ENCODE peak calls at places on chromosomes 16 and 17, in five cellular contexts. Z is HCT116, W is IMR-90, I is PC-3, R is neural progenitor cell. D is an unnamed sample.

GRCh38 chr17:61490540-61490975 is 38.3 kb downstream of the TBX4 start:
- DNase-seq in Z (no peak), W (peak), I (peak), R (no peak), D (no peak)

GRCh38 chr16:1057252-1057932 is 15.2 kb upstream of the SSTR5 start:
- DNase-seq in Z (no peak), W (no peak), I (peak), R (peak), D (peak)

GRCh38 chr17:37562016-37562745 is 47.0 kb downstream of the SYNRG start:
- DNase-seq in Z (no peak), W (no peak), I (no peak), R (no peak), D (peak)

GRCh38 chr16:21283521-21284289 is 5.6 kb upstream of the CRYM start:
- DNase-seq in Z (no peak), W (peak), I (no peak), R (peak), D (peak)

GRCh38 chr16:27195941-27196595 is 7.3 kb upstream of the KDM8 start:
- DNase-seq in Z (no peak), W (no peak), I (no peak), R (no peak), D (no peak)

GRCh38 chr16:31464781-31465260 is 5.5 kb downstream of the ARMC5 start:
- DNase-seq in Z (no peak), W (no peak), I (no peak), R (no peak), D (no peak)

GRCh38 chr16:69796285-69797118 is 34.4 kb downstream of the WWP2 start:
- DNase-seq in Z (peak), W (peak), I (peak), R (peak), D (peak)

GRCh38 chr16:52906271-52906670 is 146.4 kb downstream of the CHD9NB start:
- DNase-seq in Z (no peak), W (no peak), I (peak), R (no peak), D (no peak)

GRCh38 chr17:59431606-59432005 is 100.2 kb downstream of the YPEL2 start:
- DNase-seq in Z (no peak), W (peak), I (no peak), R (no peak), D (no peak)

GRCh38 chr17:82214012-82214628 is 1.5 kb upstream of the CCDC57 start:
- DNase-seq in Z (no peak), W (no peak), I (no peak), R (no peak), D (no peak)

GRCh38 chr17:39239640-39240314 is 14.0 kb upstream of the STAC2 start:
- DNase-seq in Z (peak), W (no peak), I (peak), R (peak), D (peak)

GRCh38 chr16:58501242-58502131 is 1.5 kb downstream of the NDRG4 start:
- DNase-seq in Z (no peak), W (no peak), I (no peak), R (peak), D (peak)

GRCh38 chr17:75645501-75645888 is 12.3 kb downstream of the SMIM5 start:
- DNase-seq in Z (peak), W (no peak), I (peak), R (no peak), D (no peak)

GRCh38 chr17:57293077-57293476 is 36.8 kb downstream of the MSI2 start:
- DNase-seq in Z (peak), W (no peak), I (no peak), R (no peak), D (no peak)

GRCh38 chr16:66846831-66847230 is 2.6 kb downstream of the CA7 start:
- DNase-seq in Z (no peak), W (no peak), I (no peak), R (no peak), D (no peak)

DNA sequence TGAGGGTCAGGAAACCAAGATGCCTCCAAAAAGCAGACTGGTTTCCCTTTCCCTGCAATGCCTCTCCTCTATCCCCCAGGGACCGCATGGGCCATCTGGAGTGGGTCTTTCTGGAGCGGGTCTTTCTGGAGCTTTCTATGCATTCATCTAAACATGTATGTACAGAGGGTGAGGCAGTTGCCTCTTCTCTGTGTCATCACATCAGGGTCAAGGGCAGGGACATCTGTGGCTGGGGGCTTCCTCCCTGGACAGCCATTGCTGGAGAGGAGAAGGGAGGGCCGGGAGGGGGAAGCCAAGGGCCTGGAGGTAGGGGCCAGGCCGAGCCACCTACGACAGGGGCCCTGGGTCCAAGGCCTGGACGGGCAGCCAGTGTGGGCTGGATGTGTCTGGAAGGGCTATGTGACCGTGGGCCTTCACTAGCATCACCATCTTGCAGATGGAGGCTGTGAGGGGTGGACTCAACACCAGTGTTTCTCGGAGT is 840 bp downstream of the ADCY7 start:
- DNase-seq in Z (no peak), W (no peak), I (no peak), R (no peak), D (no peak)
- H3K4me2 ChIP-seq in Z (peak), W (peak), I (no peak), R (no peak), D (no peak)

DNA sequence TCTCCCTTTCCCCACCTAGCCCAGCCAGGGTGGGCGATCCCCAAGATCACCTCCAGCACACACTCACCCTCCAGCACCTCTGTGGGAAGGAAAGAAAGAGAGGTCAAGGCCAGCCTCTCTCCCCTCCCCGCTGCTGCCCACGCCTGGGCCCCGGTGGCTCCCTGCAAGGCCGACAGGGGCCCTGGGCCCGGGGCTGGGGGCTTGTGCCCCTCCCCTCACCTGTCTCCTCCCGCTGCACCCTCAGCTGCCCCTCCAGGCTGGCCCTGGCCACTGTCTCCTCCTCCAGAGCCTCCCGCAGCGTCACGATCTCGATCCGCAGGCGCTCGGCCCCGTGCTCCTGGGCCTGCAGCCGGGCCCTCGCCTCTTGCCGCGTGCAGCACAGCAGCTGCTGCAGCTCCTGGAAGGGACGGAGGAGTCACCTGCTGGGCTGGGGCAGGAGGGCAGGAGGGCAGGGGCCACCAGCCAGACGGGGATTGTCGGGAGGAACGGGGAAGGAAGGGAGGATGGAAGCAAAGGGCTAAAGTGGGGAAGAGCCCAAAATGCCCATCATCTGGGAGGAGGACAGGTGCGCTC is 19.2 kb downstream of the RABEP2 start:
- DNase-seq in Z (no peak), W (no peak), I (no peak), R (no peak), D (no peak)
- H3K4me2 ChIP-seq in Z (no peak), W (no peak), I (no peak), R (no peak), D (no peak)

GRCh38 chr17:16328997-16329396 is 24.3 kb downstream of the CENPV start:
- DNase-seq in Z (no peak), W (no peak), I (peak), R (peak), D (peak)
- H3K4me2 ChIP-seq in Z (peak), W (no peak), I (peak), R (no peak), D (no peak)

GRCh38 chr17:48543854-48544355 is 1.0 kb downstream of the HOXB2 start:
- DNase-seq in Z (no peak), W (no peak), I (no peak), R (no peak), D (no peak)
- H3K4me2 ChIP-seq in Z (peak), W (peak), I (peak), R (no peak), D (peak)

GRCh38 chr17:8621585-8621984 is 8.9 kb downstream of the MYH10 start:
- DNase-seq in Z (no peak), W (peak), I (no peak), R (no peak), D (no peak)

GRCh38 chr17:8619294-8619693 is 11.2 kb downstream of the MYH10 start:
- DNase-seq in Z (no peak), W (no peak), I (no peak), R (no peak), D (no peak)

GRCh38 chr17:8623591-8623990 is 6.9 kb downstream of the MYH10 start:
- DNase-seq in Z (no peak), W (no peak), I (no peak), R (no peak), D (no peak)

GRCh38 chr17:8622191-8622590 is 8.3 kb downstream of the MYH10 start:
- DNase-seq in Z (no peak), W (no peak), I (no peak), R (no peak), D (no peak)

DNA sequence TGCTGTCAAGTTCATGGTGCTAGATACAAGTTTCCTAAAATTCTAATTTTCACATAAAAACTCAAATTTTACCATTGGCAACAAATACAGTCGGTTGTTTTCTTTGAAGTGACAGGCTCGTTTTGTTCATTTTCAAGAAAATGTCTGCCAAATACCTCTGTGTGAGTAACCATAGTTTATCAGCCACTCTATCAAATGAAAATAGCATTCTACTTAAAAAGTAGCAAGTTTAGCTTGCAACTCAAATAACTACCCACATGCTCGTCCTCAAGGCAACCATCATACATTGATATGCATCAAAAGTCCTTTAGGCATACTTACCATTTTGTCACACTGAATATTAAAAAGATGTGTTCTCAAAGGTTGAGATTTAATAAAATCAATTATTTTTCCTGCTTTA is 11.7 kb downstream of the MYH10 start:
- DNase-seq in Z (no peak), W (no peak), I (no peak), R (no peak), D (no peak)
- H3K4me2 ChIP-seq in Z (no peak), W (no peak), I (no peak), R (no peak), D (no peak)

DNA sequence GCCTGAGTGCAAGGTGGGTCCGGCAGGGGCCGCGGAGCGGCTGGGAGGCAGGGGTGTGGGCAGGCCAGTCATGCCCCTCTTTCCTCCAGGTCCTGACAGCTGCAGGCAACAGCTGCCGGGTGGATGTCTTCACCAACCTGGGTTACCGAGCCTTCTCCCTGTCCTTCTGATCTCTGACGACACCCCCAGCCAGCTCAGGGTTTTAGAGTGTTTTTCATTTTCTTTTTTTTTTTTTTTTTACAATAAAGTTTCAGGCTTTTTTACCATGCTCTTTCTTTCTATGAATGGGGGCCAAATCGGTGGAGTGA is 3.6 kb downstream of the THOC6 start:
- DNase-seq in Z (no peak), W (no peak), I (no peak), R (no peak), D (no peak)
- H3K4me2 ChIP-seq in Z (peak), W (no peak), I (peak), R (no peak), D (peak)

DNA sequence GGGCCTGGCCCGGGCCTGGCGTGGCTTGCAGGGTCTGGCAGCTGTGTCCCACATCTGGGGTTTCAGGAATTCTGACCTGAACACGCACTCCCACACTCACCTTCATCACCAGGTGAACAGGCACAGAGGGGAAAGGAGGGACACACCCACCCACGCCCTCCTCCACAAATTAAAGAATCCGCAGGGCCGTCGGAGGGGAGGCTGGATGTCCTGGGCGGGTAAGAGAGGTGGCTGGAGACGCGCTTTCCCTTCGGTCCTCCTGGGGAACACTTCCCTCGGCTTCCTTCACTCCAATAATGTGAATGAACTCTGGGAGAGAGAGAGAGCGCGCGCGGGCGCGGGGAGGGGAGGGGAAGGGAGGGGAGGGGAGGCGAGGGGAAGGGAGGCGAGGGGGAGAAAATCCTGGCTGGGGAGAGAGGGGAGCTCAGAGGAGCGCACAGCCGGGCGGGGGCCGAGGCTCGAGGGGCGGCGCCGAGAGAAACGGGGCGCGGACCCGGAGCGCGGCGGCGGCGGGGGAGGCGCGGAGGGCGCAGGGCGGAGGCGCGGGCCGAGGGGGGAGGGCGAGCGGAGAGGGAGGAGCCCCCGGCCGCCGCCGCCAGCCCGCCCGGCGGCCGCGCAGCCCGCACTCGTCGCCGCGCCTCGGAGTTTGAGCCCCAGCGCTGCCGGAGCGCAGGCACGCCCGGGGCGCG is at the start of gene CACNG4:
- DNase-seq in Z (no peak), W (no peak), I (no peak), R (peak), D (peak)
- H3K4me2 ChIP-seq in Z (no peak), W (peak), I (peak), R (peak), D (peak)

D was measured in GM23338.